ENCODE peak calls at places on chromosomes 1 and 21, in eight cellular contexts. One of them, this sample, is unnamed.

GRCh38 chr1:38028105-38028591 is 15.6 kb downstream of the UTP11 start:
- DNase-seq in sciatic nerve: no peak
- DNase-seq in amniotic stem cell: no peak
- DNase-seq in A673: no peak
- DNase-seq in heart left ventricle: no peak
- DNase-seq in HCT116: no peak
- DNase-seq in SHP77: no peak
- DNase-seq in activated naive CD4-positive, alpha-beta T cell treated with anti-CD3 and anti-CD28 coated beads, Interleukin-2, amount 50 U/mL, for 16 hours: peak; percentile 83
- DNase-seq in this sample: no peak

GRCh38 chr1:27360159-27361043 is 6.4 kb downstream of the MAP3K6 start:
- DNase-seq in sciatic nerve: no peak
- DNase-seq in amniotic stem cell: no peak
- DNase-seq in A673: no peak
- DNase-seq in heart left ventricle: no peak
- DNase-seq in HCT116: no peak
- DNase-seq in SHP77: no peak
- DNase-seq in activated naive CD4-positive, alpha-beta T cell treated with anti-CD3 and anti-CD28 coated beads, Interleukin-2, amount 50 U/mL, for 16 hours: peak; percentile 51
- DNase-seq in this sample: no peak

GRCh38 chr1:84298688-84299535 is 2.6 kb upstream of the SAMD13 start:
- DNase-seq in sciatic nerve: peak; percentile 64
- DNase-seq in amniotic stem cell: no peak
- DNase-seq in A673: peak; percentile 70
- DNase-seq in heart left ventricle: peak; percentile 73
- DNase-seq in HCT116: no peak
- DNase-seq in SHP77: peak; percentile 27
- DNase-seq in activated naive CD4-positive, alpha-beta T cell treated with anti-CD3 and anti-CD28 coated beads, Interleukin-2, amount 50 U/mL, for 16 hours: peak; percentile 43
- DNase-seq in this sample: no peak

GRCh38 chr1:234237416-234237815 is 135.8 kb upstream of the COA6 start:
- DNase-seq in sciatic nerve: no peak
- DNase-seq in amniotic stem cell: no peak
- DNase-seq in A673: no peak
- DNase-seq in heart left ventricle: no peak
- DNase-seq in HCT116: no peak
- DNase-seq in SHP77: no peak
- DNase-seq in activated naive CD4-positive, alpha-beta T cell treated with anti-CD3 and anti-CD28 coated beads, Interleukin-2, amount 50 U/mL, for 16 hours: no peak
- DNase-seq in this sample: no peak

GRCh38 chr1:184770176-184770575 is 15.5 kb upstream of the EDEM3 start:
- DNase-seq in sciatic nerve: no peak
- DNase-seq in amniotic stem cell: no peak
- DNase-seq in A673: peak; percentile 83
- DNase-seq in heart left ventricle: no peak
- DNase-seq in HCT116: no peak
- DNase-seq in SHP77: no peak
- DNase-seq in activated naive CD4-positive, alpha-beta T cell treated with anti-CD3 and anti-CD28 coated beads, Interleukin-2, amount 50 U/mL, for 16 hours: no peak
- DNase-seq in this sample: no peak

GRCh38 chr1:11215018-11216005 is 26.2 kb downstream of the ANGPTL7 start:
- DNase-seq in sciatic nerve: no peak
- DNase-seq in amniotic stem cell: no peak
- DNase-seq in A673: no peak
- DNase-seq in heart left ventricle: no peak
- DNase-seq in HCT116: no peak
- DNase-seq in SHP77: no peak
- DNase-seq in activated naive CD4-positive, alpha-beta T cell treated with anti-CD3 and anti-CD28 coated beads, Interleukin-2, amount 50 U/mL, for 16 hours: no peak
- DNase-seq in this sample: no peak

GRCh38 chr1:153374077-153374476 is 1.3 kb downstream of the S100A12 start:
- DNase-seq in sciatic nerve: no peak
- DNase-seq in amniotic stem cell: no peak
- DNase-seq in A673: no peak
- DNase-seq in heart left ventricle: no peak
- DNase-seq in HCT116: no peak
- DNase-seq in SHP77: no peak
- DNase-seq in activated naive CD4-positive, alpha-beta T cell treated with anti-CD3 and anti-CD28 coated beads, Interleukin-2, amount 50 U/mL, for 16 hours: no peak
- DNase-seq in this sample: no peak

GRCh38 chr1:30043256-30043655 is 680.1 kb downstream of the MATN1 start:
- DNase-seq in sciatic nerve: no peak
- DNase-seq in amniotic stem cell: no peak
- DNase-seq in A673: no peak
- DNase-seq in heart left ventricle: no peak
- DNase-seq in HCT116: no peak
- DNase-seq in SHP77: no peak
- DNase-seq in activated naive CD4-positive, alpha-beta T cell treated with anti-CD3 and anti-CD28 coated beads, Interleukin-2, amount 50 U/mL, for 16 hours: no peak
- DNase-seq in this sample: peak; percentile 76

GRCh38 chr1:202207292-202207691 is 13.7 kb downstream of the LGR6 start:
- DNase-seq in sciatic nerve: no peak
- DNase-seq in amniotic stem cell: peak; percentile 14
- DNase-seq in A673: peak; percentile 61
- DNase-seq in heart left ventricle: no peak
- DNase-seq in HCT116: no peak
- DNase-seq in SHP77: no peak
- DNase-seq in activated naive CD4-positive, alpha-beta T cell treated with anti-CD3 and anti-CD28 coated beads, Interleukin-2, amount 50 U/mL, for 16 hours: no peak
- DNase-seq in this sample: no peak

GRCh38 chr1:176073524-176074157 is 133.4 kb downstream of the COP1 start:
- DNase-seq in sciatic nerve: no peak
- DNase-seq in amniotic stem cell: peak; percentile 48
- DNase-seq in A673: peak; percentile 77
- DNase-seq in heart left ventricle: no peak
- DNase-seq in HCT116: peak; percentile 52
- DNase-seq in SHP77: peak; percentile 43
- DNase-seq in activated naive CD4-positive, alpha-beta T cell treated with anti-CD3 and anti-CD28 coated beads, Interleukin-2, amount 50 U/mL, for 16 hours: peak; percentile 17
- DNase-seq in this sample: no peak

GRCh38 chr1:156806512-156807440 is 9.9 kb downstream of the SH2D2A start:
- DNase-seq in sciatic nerve: no peak
- DNase-seq in amniotic stem cell: no peak
- DNase-seq in A673: no peak
- DNase-seq in heart left ventricle: no peak
- DNase-seq in HCT116: no peak
- DNase-seq in SHP77: no peak
- DNase-seq in activated naive CD4-positive, alpha-beta T cell treated with anti-CD3 and anti-CD28 coated beads, Interleukin-2, amount 50 U/mL, for 16 hours: no peak
- DNase-seq in this sample: peak; percentile 60

GRCh38 chr1:80922906-80923305 is 877.8 kb upstream of the ADGRL2 start:
- DNase-seq in sciatic nerve: no peak
- DNase-seq in amniotic stem cell: no peak
- DNase-seq in A673: no peak
- DNase-seq in heart left ventricle: no peak
- DNase-seq in HCT116: no peak
- DNase-seq in SHP77: no peak
- DNase-seq in activated naive CD4-positive, alpha-beta T cell treated with anti-CD3 and anti-CD28 coated beads, Interleukin-2, amount 50 U/mL, for 16 hours: no peak
- DNase-seq in this sample: no peak

GRCh38 chr1:240797050-240797449 is 185.1 kb upstream of the GREM2 start:
- DNase-seq in sciatic nerve: no peak
- DNase-seq in amniotic stem cell: no peak
- DNase-seq in A673: no peak
- DNase-seq in heart left ventricle: no peak
- DNase-seq in HCT116: no peak
- DNase-seq in SHP77: no peak
- DNase-seq in activated naive CD4-positive, alpha-beta T cell treated with anti-CD3 and anti-CD28 coated beads, Interleukin-2, amount 50 U/mL, for 16 hours: no peak
- DNase-seq in this sample: no peak

GRCh38 chr21:40447016-40447415 is 399.9 kb downstream of the DSCAM start:
- DNase-seq in sciatic nerve: no peak
- DNase-seq in amniotic stem cell: no peak
- DNase-seq in A673: no peak
- DNase-seq in heart left ventricle: no peak
- DNase-seq in HCT116: no peak
- DNase-seq in SHP77: no peak
- DNase-seq in activated naive CD4-positive, alpha-beta T cell treated with anti-CD3 and anti-CD28 coated beads, Interleukin-2, amount 50 U/mL, for 16 hours: no peak
- DNase-seq in this sample: no peak

GRCh38 chr1:234617986-234618725 is 8.2 kb upstream of the IRF2BP2 start:
- DNase-seq in sciatic nerve: no peak
- DNase-seq in amniotic stem cell: no peak
- DNase-seq in A673: no peak
- DNase-seq in heart left ventricle: no peak
- DNase-seq in HCT116: no peak
- DNase-seq in SHP77: no peak
- DNase-seq in activated naive CD4-positive, alpha-beta T cell treated with anti-CD3 and anti-CD28 coated beads, Interleukin-2, amount 50 U/mL, for 16 hours: no peak
- DNase-seq in this sample: no peak

GRCh38 chr1:215744419-215744818 is 177.3 kb downstream of the KCTD3 start:
- DNase-seq in sciatic nerve: no peak
- DNase-seq in amniotic stem cell: no peak
- DNase-seq in A673: no peak
- DNase-seq in heart left ventricle: no peak
- DNase-seq in HCT116: no peak
- DNase-seq in SHP77: no peak
- DNase-seq in activated naive CD4-positive, alpha-beta T cell treated with anti-CD3 and anti-CD28 coated beads, Interleukin-2, amount 50 U/mL, for 16 hours: no peak
- DNase-seq in this sample: no peak

GRCh38 chr1:92408825-92409224 is 77.9 kb downstream of the GFI1 start:
- DNase-seq in sciatic nerve: no peak
- DNase-seq in amniotic stem cell: no peak
- DNase-seq in A673: no peak
- DNase-seq in heart left ventricle: no peak
- DNase-seq in HCT116: no peak
- DNase-seq in SHP77: no peak
- DNase-seq in activated naive CD4-positive, alpha-beta T cell treated with anti-CD3 and anti-CD28 coated beads, Interleukin-2, amount 50 U/mL, for 16 hours: no peak
- DNase-seq in this sample: no peak

GRCh38 chr1:63774617-63775417 is 1.0 kb downstream of the ROR1 start:
- DNase-seq in sciatic nerve: peak; percentile 71
- DNase-seq in amniotic stem cell: peak; percentile 18
- DNase-seq in A673: peak; percentile 67
- DNase-seq in heart left ventricle: no peak
- DNase-seq in HCT116: no peak
- DNase-seq in SHP77: no peak
- DNase-seq in activated naive CD4-positive, alpha-beta T cell treated with anti-CD3 and anti-CD28 coated beads, Interleukin-2, amount 50 U/mL, for 16 hours: peak; percentile 14
- DNase-seq in this sample: no peak

GRCh38 chr1:14881775-14882672 is 271.5 kb upstream of the TMEM51 start:
- DNase-seq in sciatic nerve: no peak
- DNase-seq in amniotic stem cell: no peak
- DNase-seq in A673: no peak
- DNase-seq in heart left ventricle: no peak
- DNase-seq in HCT116: no peak
- DNase-seq in SHP77: no peak
- DNase-seq in activated naive CD4-positive, alpha-beta T cell treated with anti-CD3 and anti-CD28 coated beads, Interleukin-2, amount 50 U/mL, for 16 hours: no peak
- DNase-seq in this sample: no peak

GRCh38 chr1:72938408-72938807 is 656.1 kb upstream of the NEGR1 start:
- DNase-seq in sciatic nerve: no peak
- DNase-seq in amniotic stem cell: no peak
- DNase-seq in A673: no peak
- DNase-seq in heart left ventricle: no peak
- DNase-seq in HCT116: no peak
- DNase-seq in SHP77: no peak
- DNase-seq in activated naive CD4-positive, alpha-beta T cell treated with anti-CD3 and anti-CD28 coated beads, Interleukin-2, amount 50 U/mL, for 16 hours: no peak
- DNase-seq in this sample: no peak

GRCh38 chr1:14735861-14736260 is 137.4 kb downstream of the KAZN start:
- DNase-seq in sciatic nerve: no peak
- DNase-seq in amniotic stem cell: no peak
- DNase-seq in A673: no peak
- DNase-seq in heart left ventricle: no peak
- DNase-seq in HCT116: no peak
- DNase-seq in SHP77: no peak
- DNase-seq in activated naive CD4-positive, alpha-beta T cell treated with anti-CD3 and anti-CD28 coated beads, Interleukin-2, amount 50 U/mL, for 16 hours: no peak
- DNase-seq in this sample: no peak

GRCh38 chr1:16006552-16007485 is 2.8 kb downstream of the SRARP start:
- DNase-seq in sciatic nerve: no peak
- DNase-seq in amniotic stem cell: no peak
- DNase-seq in A673: peak; percentile 22
- DNase-seq in heart left ventricle: no peak
- DNase-seq in HCT116: peak; percentile 23
- DNase-seq in SHP77: no peak
- DNase-seq in activated naive CD4-positive, alpha-beta T cell treated with anti-CD3 and anti-CD28 coated beads, Interleukin-2, amount 50 U/mL, for 16 hours: peak; percentile 38
- DNase-seq in this sample: no peak

GRCh38 chr1:31122779-31123178 is 57.3 kb upstream of the PUM1 start:
- DNase-seq in sciatic nerve: no peak
- DNase-seq in amniotic stem cell: no peak
- DNase-seq in A673: no peak
- DNase-seq in heart left ventricle: no peak
- DNase-seq in HCT116: no peak
- DNase-seq in SHP77: no peak
- DNase-seq in activated naive CD4-positive, alpha-beta T cell treated with anti-CD3 and anti-CD28 coated beads, Interleukin-2, amount 50 U/mL, for 16 hours: no peak
- DNase-seq in this sample: no peak

GRCh38 chr1:84412316-84412942 is 14.1 kb downstream of the DNASE2B start:
- DNase-seq in sciatic nerve: no peak
- DNase-seq in amniotic stem cell: peak; percentile 66
- DNase-seq in A673: no peak
- DNase-seq in heart left ventricle: no peak
- DNase-seq in HCT116: no peak
- DNase-seq in SHP77: no peak
- DNase-seq in activated naive CD4-positive, alpha-beta T cell treated with anti-CD3 and anti-CD28 coated beads, Interleukin-2, amount 50 U/mL, for 16 hours: no peak
- DNase-seq in this sample: no peak

GRCh38 chr21:15221799-15222386 is 157.1 kb upstream of the NRIP1 start:
- DNase-seq in sciatic nerve: peak; percentile 64
- DNase-seq in amniotic stem cell: no peak
- DNase-seq in A673: no peak
- DNase-seq in heart left ventricle: no peak
- DNase-seq in HCT116: peak; percentile 22
- DNase-seq in SHP77: no peak
- DNase-seq in activated naive CD4-positive, alpha-beta T cell treated with anti-CD3 and anti-CD28 coated beads, Interleukin-2, amount 50 U/mL, for 16 hours: no peak
- DNase-seq in this sample: no peak

GRCh38 chr1:209398330-209398991 is 185.1 kb upstream of the CAMK1G start:
- DNase-seq in sciatic nerve: no peak
- DNase-seq in amniotic stem cell: peak; percentile 51
- DNase-seq in A673: peak; percentile 30
- DNase-seq in heart left ventricle: no peak
- DNase-seq in HCT116: no peak
- DNase-seq in SHP77: no peak
- DNase-seq in activated naive CD4-positive, alpha-beta T cell treated with anti-CD3 and anti-CD28 coated beads, Interleukin-2, amount 50 U/mL, for 16 hours: no peak
- DNase-seq in this sample: no peak

GRCh38 chr1:228009828-228010775 is 3.3 kb downstream of the WNT3A start:
- DNase-seq in sciatic nerve: peak; percentile 47
- DNase-seq in amniotic stem cell: no peak
- DNase-seq in A673: no peak
- DNase-seq in heart left ventricle: no peak
- DNase-seq in HCT116: no peak
- DNase-seq in SHP77: peak; percentile 23
- DNase-seq in activated naive CD4-positive, alpha-beta T cell treated with anti-CD3 and anti-CD28 coated beads, Interleukin-2, amount 50 U/mL, for 16 hours: no peak
- DNase-seq in this sample: peak; percentile 82

GRCh38 chr1:24119859-24120756 is 8.2 kb upstream of the MYOM3 start:
- DNase-seq in sciatic nerve: no peak
- DNase-seq in amniotic stem cell: no peak
- DNase-seq in A673: no peak
- DNase-seq in heart left ventricle: no peak
- DNase-seq in HCT116: no peak
- DNase-seq in SHP77: no peak
- DNase-seq in activated naive CD4-positive, alpha-beta T cell treated with anti-CD3 and anti-CD28 coated beads, Interleukin-2, amount 50 U/mL, for 16 hours: no peak
- DNase-seq in this sample: no peak

GRCh38 chr1:4527819-4528218 is 126.6 kb upstream of the AJAP1 start:
- DNase-seq in sciatic nerve: no peak
- DNase-seq in amniotic stem cell: no peak
- DNase-seq in A673: no peak
- DNase-seq in heart left ventricle: no peak
- DNase-seq in HCT116: no peak
- DNase-seq in SHP77: peak; percentile 78
- DNase-seq in activated naive CD4-positive, alpha-beta T cell treated with anti-CD3 and anti-CD28 coated beads, Interleukin-2, amount 50 U/mL, for 16 hours: no peak
- DNase-seq in this sample: peak; percentile 43

GRCh38 chr1:95371666-95372320 is 137.8 kb downstream of the RWDD3 start:
- DNase-seq in sciatic nerve: no peak
- DNase-seq in amniotic stem cell: no peak
- DNase-seq in A673: no peak
- DNase-seq in heart left ventricle: no peak
- DNase-seq in HCT116: no peak
- DNase-seq in SHP77: no peak
- DNase-seq in activated naive CD4-positive, alpha-beta T cell treated with anti-CD3 and anti-CD28 coated beads, Interleukin-2, amount 50 U/mL, for 16 hours: no peak
- DNase-seq in this sample: no peak

GRCh38 chr1:16226495-16227179 is 10.3 kb downstream of the CPLANE2 start:
- DNase-seq in sciatic nerve: peak; percentile 76
- DNase-seq in amniotic stem cell: no peak
- DNase-seq in A673: no peak
- DNase-seq in heart left ventricle: peak; percentile 87
- DNase-seq in HCT116: no peak
- DNase-seq in SHP77: no peak
- DNase-seq in activated naive CD4-positive, alpha-beta T cell treated with anti-CD3 and anti-CD28 coated beads, Interleukin-2, amount 50 U/mL, for 16 hours: no peak
- DNase-seq in this sample: no peak

GRCh38 chr1:167312871-167313270 is 92.2 kb downstream of the POU2F1 start:
- DNase-seq in sciatic nerve: no peak
- DNase-seq in amniotic stem cell: no peak
- DNase-seq in A673: peak; percentile 42
- DNase-seq in heart left ventricle: no peak
- DNase-seq in HCT116: no peak
- DNase-seq in SHP77: no peak
- DNase-seq in activated naive CD4-positive, alpha-beta T cell treated with anti-CD3 and anti-CD28 coated beads, Interleukin-2, amount 50 U/mL, for 16 hours: no peak
- DNase-seq in this sample: no peak

GRCh38 chr1:117267232-117267774 is 56.6 kb upstream of the VTCN1 start:
- DNase-seq in sciatic nerve: no peak
- DNase-seq in amniotic stem cell: no peak
- DNase-seq in A673: no peak
- DNase-seq in heart left ventricle: no peak
- DNase-seq in HCT116: no peak
- DNase-seq in SHP77: no peak
- DNase-seq in activated naive CD4-positive, alpha-beta T cell treated with anti-CD3 and anti-CD28 coated beads, Interleukin-2, amount 50 U/mL, for 16 hours: no peak
- DNase-seq in this sample: no peak

GRCh38 chr1:44609412-44609767 is 64.9 kb downstream of the TMEM53 start:
- DNase-seq in sciatic nerve: peak; percentile 72
- DNase-seq in amniotic stem cell: peak; percentile 15
- DNase-seq in A673: peak; percentile 32
- DNase-seq in heart left ventricle: no peak
- DNase-seq in HCT116: peak; percentile 10
- DNase-seq in SHP77: peak; percentile 68
- DNase-seq in activated naive CD4-positive, alpha-beta T cell treated with anti-CD3 and anti-CD28 coated beads, Interleukin-2, amount 50 U/mL, for 16 hours: peak; percentile 18
- DNase-seq in this sample: no peak